ENCODE peak calls at places on chromosomes 16 and 17, in ten cellular contexts. F is BE2C, B is cardiac fibroblast, D is kidney, A is adrenal gland, K is uterus, Z is omental fat pad, M is prostate gland, C is AG04449, U is type B pancreatic cell. E is an unnamed sample.

GRCh38 chr16:3874242-3874641 is 6.3 kb downstream of the CREBBP start:
- DNase-seq in B (no peak), Z (no peak), D (no peak), K (no peak), F (no peak), U (no peak), A (no peak), M (no peak), C (no peak), E (no peak)

GRCh38 chr16:3157229-3158013 is 22.6 kb downstream of the ZNF213 start:
- DNase-seq in Z (peak), U (no peak), C (peak), D (peak), B (peak), F (peak), A (peak), M (peak), K (peak), E (peak)

GRCh38 chr17:4986403-4986802 is 1.1 kb downstream of the CAMTA2 start:
- DNase-seq in U (no peak), K (no peak), M (no peak), D (peak), A (peak), C (no peak), Z (no peak), B (peak), F (no peak), E (no peak)

GRCh38 chr17:17837380-17837821 is 615 bp upstream of the SREBF1 start:
- DNase-seq in B (peak), K (peak), A (peak), M (no peak), C (no peak), Z (no peak), U (no peak), D (peak), F (no peak), E (no peak)

GRCh38 chr16:3461120-3461519 is 17.6 kb downstream of the NAA60 start:
- DNase-seq in D (peak), M (no peak), C (no peak), F (no peak), K (no peak), A (no peak), U (no peak), Z (no peak), B (no peak), E (no peak)

GRCh38 chr17:8828517-8828875 is 29.3 kb upstream of the MFSD6L start:
- DNase-seq in D (no peak), C (no peak), F (no peak), M (no peak), B (no peak), K (no peak), U (peak), A (no peak), Z (no peak), E (peak)

GRCh38 chr16:50680907-50681885 is at the start of gene SNX20:
- DNase-seq in A (peak), B (no peak), F (no peak), Z (no peak), D (peak), U (no peak), K (no peak), C (no peak), M (no peak), E (peak)

GRCh38 chr16:1054660-1055556 is 17.6 kb upstream of the SSTR5 start:
- DNase-seq in Z (no peak), K (no peak), D (no peak), U (no peak), F (peak), B (peak), M (peak), C (no peak), A (peak), E (no peak)

GRCh38 chr17:73900516-73900915 is 256.3 kb upstream of the SDK2 start:
- DNase-seq in M (no peak), A (no peak), D (no peak), Z (no peak), C (no peak), U (peak), F (no peak), B (no peak), K (no peak), E (no peak)

GRCh38 chr17:41917192-41917591 is 1.6 kb downstream of the ACLY start:
- DNase-seq in M (peak), U (no peak), A (no peak), C (no peak), Z (no peak), K (no peak), D (no peak), F (no peak), B (peak), E (no peak)

GRCh38 chr17:82229686-82230626 is 1.1 kb downstream of the SLC16A3 start:
- DNase-seq in D (peak), B (no peak), U (no peak), M (no peak), K (no peak), A (no peak), C (no peak), Z (no peak), F (peak), E (no peak)

GRCh38 chr17:33461051-33461450 is 168.0 kb upstream of the ASIC2 start:
- DNase-seq in K (no peak), C (no peak), Z (no peak), F (no peak), A (no peak), U (no peak), D (no peak), B (no peak), M (no peak), E (no peak)

GRCh38 chr17:32586666-32587065 is 99.9 kb downstream of the CDK5R1 start:
- DNase-seq in K (no peak), Z (no peak), A (no peak), F (no peak), U (no peak), D (no peak), M (no peak), C (no peak), B (peak), E (no peak)

GRCh38 chr17:40110457-40110856 is 10.1 kb upstream of the NR1D1 start:
- DNase-seq in D (peak), U (no peak), B (no peak), F (peak), A (peak), Z (no peak), M (no peak), K (peak), C (no peak), E (no peak)

GRCh38 chr16:11396241-11397048 is 51.2 kb downstream of the RMI2 start:
- DNase-seq in C (no peak), D (peak), M (peak), A (peak), Z (peak), B (peak), F (peak), U (peak), K (peak), E (peak)

GRCh38 chr17:82424001-82424862 is 5.8 kb upstream of the OGFOD3 start:
- DNase-seq in B (peak), D (no peak), U (no peak), M (no peak), C (no peak), A (peak), F (no peak), Z (no peak), K (peak), E (no peak)

GRCh38 chr17:7781467-7781866 is 52.5 kb upstream of the KDM6B start:
- DNase-seq in B (peak), D (no peak), F (no peak), C (no peak), A (no peak), Z (no peak), M (no peak), K (no peak), U (no peak), E (no peak)

GRCh38 chr17:16314859-16315258 is 38.4 kb downstream of the CENPV start:
- DNase-seq in C (no peak), M (no peak), Z (no peak), U (no peak), K (no peak), A (no peak), D (no peak), B (no peak), F (no peak), E (peak)

GRCh38 chr17:15883617-15884111 is 61.3 kb upstream of the ADORA2B start:
- DNase-seq in M (no peak), A (no peak), C (peak), K (no peak), F (no peak), U (no peak), B (peak), D (no peak), Z (no peak), E (no peak)

GRCh38 chr17:39647242-39647641 is 10.3 kb downstream of the STARD3 start:
- DNase-seq in Z (no peak), B (no peak), M (no peak), U (no peak), D (no peak), K (no peak), F (no peak), A (no peak), C (no peak), E (no peak)

GRCh38 chr17:78130439-78131101 is at the start of gene TMC8:
- DNase-seq in F (no peak), Z (no peak), C (no peak), K (no peak), B (no peak), U (no peak), M (no peak), D (peak), A (no peak), E (no peak)

GRCh38 chr16:1202274-1202673 is 22.8 kb downstream of the TPSG1 start:
- DNase-seq in C (no peak), Z (no peak), B (no peak), K (no peak), U (no peak), A (no peak), M (no peak), D (no peak), F (no peak), E (no peak)

GRCh38 chr17:50146230-50146926 is 4.1 kb downstream of the PPP1R9B start:
- DNase-seq in F (no peak), D (no peak), M (no peak), K (no peak), C (no peak), Z (no peak), B (no peak), U (no peak), A (no peak), E (no peak)
- TF ChIP-seq CTCF in F (peak), D (no peak), M (no peak), K (no peak), C (no peak), Z (no peak), B (no peak), U (peak), A (no peak), E (peak)

GRCh38 chr17:13014801-13015200 is 3.0 kb downstream of the ELAC2 start:
- DNase-seq in C (no peak), A (no peak), M (no peak), U (no peak), F (no peak), D (no peak), Z (no peak), K (no peak), B (no peak), E (no peak)

GRCh38 chr17:13016881-13017622 is 775 bp downstream of the ELAC2 start:
- DNase-seq in A (peak), U (no peak), Z (no peak), D (no peak), F (no peak), K (no peak), B (no peak), M (no peak), C (no peak), E (no peak)

DNA sequence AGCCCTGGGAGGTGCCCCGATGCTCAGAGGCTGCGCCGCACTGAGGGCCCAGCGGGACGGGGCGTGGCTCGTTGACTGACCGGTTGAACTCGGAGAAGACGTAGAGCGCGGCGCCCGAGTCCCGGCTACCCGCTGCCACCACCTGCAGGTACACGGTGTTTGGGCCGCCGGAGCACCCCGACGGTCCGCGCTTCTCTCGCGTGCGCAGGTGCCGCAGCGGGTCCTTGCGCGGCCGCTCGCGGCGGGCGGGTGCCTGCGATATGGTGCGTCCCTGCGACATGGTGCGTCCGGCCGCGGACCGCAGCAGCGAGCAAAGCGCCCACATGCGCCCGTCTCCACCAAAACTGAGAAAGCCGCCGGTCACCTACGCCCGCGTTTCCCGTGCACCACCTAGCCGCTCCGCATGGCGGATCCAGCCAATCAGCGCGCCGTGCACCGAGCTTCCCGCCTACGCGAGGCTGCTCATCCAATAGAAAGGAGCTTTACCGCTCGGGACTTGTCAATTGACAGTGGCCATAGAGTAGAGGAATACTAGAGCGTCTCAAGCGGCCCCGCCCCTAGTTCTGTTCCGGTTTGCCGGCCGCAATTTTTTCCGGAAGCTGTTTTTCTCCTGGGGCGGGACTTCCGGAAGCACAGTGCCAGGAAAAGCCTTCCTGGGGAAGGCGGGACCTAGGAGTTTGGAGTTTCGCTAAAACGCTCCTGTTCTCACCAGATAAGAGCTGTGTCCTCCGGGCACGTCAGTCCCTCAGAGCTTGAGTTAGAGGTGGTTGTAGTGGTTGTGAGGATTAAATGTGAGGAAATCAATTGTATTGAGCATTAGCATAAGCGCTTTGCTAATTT is at the start of gene ELAC2:
- DNase-seq in M (peak), U (peak), F (peak), Z (peak), K (peak), A (peak), D (peak), B (peak), C (peak), E (peak)
- TF ChIP-seq CTCF in M (peak), U (peak), F (no peak), Z (no peak), K (no peak), A (no peak), D (peak), B (no peak), C (no peak), E (peak)

GRCh38 chr17:6574689-6575595 is 18.6 kb upstream of the PITPNM3 start:
- DNase-seq in Z (no peak), D (peak), F (no peak), A (peak), B (peak), M (no peak), C (peak), K (no peak), U (peak), E (no peak)
- TF ChIP-seq CTCF in Z (no peak), D (peak), F (no peak), A (no peak), B (peak), M (no peak), C (peak), K (no peak), U (no peak), E (peak)

DNA sequence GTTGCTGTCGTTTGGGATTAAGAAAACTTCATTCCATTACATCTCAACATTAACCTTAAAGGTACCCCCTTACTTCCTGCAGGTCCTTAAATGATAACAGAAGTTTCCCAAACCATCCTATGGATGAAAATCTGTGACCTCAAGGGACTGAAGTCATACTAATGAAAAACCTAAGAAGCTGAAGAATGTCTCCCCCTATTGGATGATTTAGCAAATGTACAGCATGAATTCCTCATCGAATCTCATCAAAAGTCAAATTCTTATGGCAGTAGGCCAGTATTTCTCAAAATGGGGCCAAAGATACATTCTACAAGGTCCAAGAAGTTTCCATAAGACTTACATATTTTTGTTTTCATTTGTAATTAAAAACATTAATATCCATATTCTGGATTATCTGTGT is 13.5 kb downstream of the SCO1 start:
- DNase-seq in A (no peak), B (peak), M (no peak), K (no peak), Z (no peak), F (no peak), D (no peak), U (no peak), C (no peak), E (no peak)
- TF ChIP-seq CTCF in A (peak), B (peak), M (no peak), K (no peak), Z (no peak), F (peak), D (no peak), U (peak), C (peak), E (peak)

DNA sequence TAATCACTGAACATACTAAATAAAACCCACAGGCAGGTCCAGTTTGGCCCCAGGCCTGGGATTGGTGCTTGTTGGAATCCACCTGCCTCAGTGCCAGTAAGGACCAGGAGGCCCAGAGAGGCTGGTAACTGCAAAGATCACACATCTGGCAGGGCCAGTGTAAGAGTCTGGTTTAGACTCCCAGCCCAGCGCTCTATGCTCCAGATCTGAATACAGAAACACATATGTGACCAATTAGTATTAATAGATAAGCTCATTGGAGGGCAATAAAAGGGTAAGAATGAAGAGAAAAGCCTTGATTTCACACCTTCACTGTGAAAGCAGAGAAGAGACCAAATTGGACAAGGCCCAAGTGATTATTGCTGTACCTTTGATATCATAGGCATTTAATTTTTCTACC is 13.6 kb upstream of the CCDC182 start:
- DNase-seq in M (no peak), F (peak), C (no peak), A (no peak), B (no peak), K (no peak), Z (no peak), U (no peak), D (no peak), E (no peak)
- TF ChIP-seq CTCF in M (no peak), F (no peak), C (no peak), A (no peak), B (no peak), K (no peak), Z (no peak), U (no peak), D (no peak), E (no peak)

GRCh38 chr16:85394511-85395206 is 218.5 kb upstream of the GSE1 start:
- DNase-seq in B (no peak), U (no peak), M (no peak), F (peak), C (no peak), A (peak), D (peak), Z (peak), K (no peak), E (peak)
- TF ChIP-seq CTCF in B (no peak), U (no peak), M (no peak), F (no peak), C (no peak), A (no peak), D (no peak), Z (no peak), K (no peak), E (peak)

DNA sequence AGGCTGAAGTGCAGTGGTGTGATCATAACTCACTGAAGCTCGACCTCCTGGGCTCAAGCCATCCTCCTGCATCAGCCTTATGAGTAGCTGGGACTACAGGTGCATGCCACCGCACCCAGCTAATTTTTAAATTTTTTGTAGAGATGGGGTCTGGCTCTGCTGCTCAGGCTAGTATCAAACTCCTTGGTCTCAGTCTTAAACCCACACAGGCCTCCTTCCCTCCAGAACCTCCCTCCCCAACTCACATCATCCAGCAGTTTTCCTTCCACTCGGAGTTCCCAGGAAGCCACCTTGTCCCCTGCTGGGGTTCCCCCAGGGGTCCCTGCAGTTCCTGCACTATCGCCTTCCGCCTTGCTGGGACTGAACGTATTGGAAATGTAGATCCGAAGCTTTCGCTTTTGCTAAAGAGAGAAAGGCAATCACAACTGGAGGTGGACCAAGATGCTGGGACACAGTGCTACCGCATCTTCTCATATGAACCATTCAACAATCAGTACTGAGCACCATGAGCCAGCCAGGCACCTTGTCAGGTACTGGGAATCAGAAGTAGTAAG is 7.2 kb downstream of the SMARCD2 start:
- DNase-seq in F (no peak), M (no peak), Z (no peak), D (no peak), C (no peak), U (no peak), B (no peak), A (no peak), K (no peak), E (no peak)
- TF ChIP-seq CTCF in F (no peak), M (no peak), Z (no peak), D (no peak), C (no peak), U (no peak), B (no peak), A (no peak), K (no peak), E (peak)

GRCh38 chr16:30977502-30977901 is 7.5 kb upstream of the HSD3B7 start:
- DNase-seq in B (no peak), D (no peak), C (no peak), M (no peak), A (no peak), U (no peak), Z (no peak), K (no peak), F (peak), E (no peak)
- TF ChIP-seq CTCF in B (peak), D (no peak), C (peak), M (no peak), A (no peak), U (peak), Z (no peak), K (no peak), F (peak), E (peak)

GRCh38 chr16:56277040-56277439 is 85.8 kb downstream of the GNAO1 start:
- DNase-seq in C (no peak), B (no peak), D (no peak), M (no peak), A (no peak), K (no peak), U (no peak), F (peak), Z (no peak), E (no peak)
- TF ChIP-seq CTCF in C (peak), B (no peak), D (no peak), M (no peak), A (no peak), K (no peak), U (peak), F (peak), Z (no peak), E (peak)

DNA sequence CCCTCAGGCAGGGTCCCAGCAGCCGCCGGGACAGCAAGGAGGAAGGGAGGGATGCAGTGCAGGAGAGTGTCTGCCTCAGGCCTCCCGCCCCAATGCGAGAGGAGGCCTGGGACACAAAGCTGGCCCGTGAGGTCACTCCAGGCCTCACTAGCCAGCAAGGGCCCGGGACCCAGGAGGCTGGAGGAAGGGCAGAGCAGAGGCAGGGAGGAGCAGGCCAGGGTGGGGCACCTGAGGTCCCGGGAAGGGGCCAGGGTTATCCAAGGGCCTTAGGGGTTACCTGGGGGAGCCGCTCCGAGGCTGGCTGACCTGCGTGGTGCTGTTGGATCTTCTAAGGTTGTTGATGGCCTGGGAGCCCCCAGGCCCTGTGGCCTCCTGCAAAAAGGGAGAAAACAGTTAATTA is 14.1 kb downstream of the CEP131 start:
- DNase-seq in M (no peak), A (no peak), F (no peak), D (no peak), K (no peak), Z (no peak), C (no peak), U (no peak), B (no peak), E (no peak)
- TF ChIP-seq CTCF in M (no peak), A (no peak), F (no peak), D (no peak), K (no peak), Z (no peak), C (no peak), U (no peak), B (no peak), E (no peak)